ENCODE peak calls at places on chromosomes 7 and 10, in nine cellular contexts. S is transverse colon, W is GM23338, K is breast epithelium, X is ovary, U is upper lobe of right lung, Z is heart left ventricle, F is cardiac muscle cell, A is lower lobe of right lung. I is an unnamed sample.

GRCh38 chr10:5344746-5345145 is 20.0 kb upstream of the UCN3 start:
- DNase-seq in S (no peak), W (no peak), K (no peak), X (no peak), U (no peak), Z (no peak), F (no peak), A (no peak), I (no peak)

GRCh38 chr7:2883101-2883500 is 39.0 kb upstream of the GNA12 start:
- DNase-seq in S (no peak), W (no peak), K (no peak), X (no peak), U (no peak), Z (no peak), F (no peak), A (no peak), I (no peak)

GRCh38 chr7:29478687-29479086 is 84.9 kb upstream of the PRR15 start:
- DNase-seq in S (no peak), W (no peak), K (no peak), X (no peak), U (no peak), Z (no peak), F (no peak), A (no peak), I (no peak)

GRCh38 chr7:100728196-100728595 is 5.2 kb upstream of the ZAN start:
- DNase-seq in S (no peak), W (no peak), K (no peak), X (no peak), U (no peak), Z (no peak), F (no peak), A (no peak), I (no peak)

GRCh38 chr10:92559051-92559450 is 14.8 kb downstream of the IDE start:
- DNase-seq in S (no peak), W (no peak), K (no peak), X (no peak), U (no peak), Z (no peak), F (no peak), A (no peak), I (no peak)

GRCh38 chr10:133075346-133076137 is 12.2 kb upstream of the ADGRA1 start:
- DNase-seq in S (no peak), W (no peak), K (no peak), X (no peak), U (no peak), Z (no peak), F (no peak), A (no peak), I (no peak)

GRCh38 chr10:103513383-103514060 is 20.0 kb downstream of the NEURL1 start:
- DNase-seq in S (no peak), W (no peak), K (no peak), X (peak; percentile 43), U (peak; percentile 38), Z (no peak), F (no peak), A (no peak), I (no peak)

GRCh38 chr10:1009071-1009494 is 16.6 kb downstream of the IDI2 start:
- DNase-seq in S (no peak), W (no peak), K (no peak), X (no peak), U (no peak), Z (no peak), F (no peak), A (no peak), I (no peak)

GRCh38 chr10:119658274-119658673 is 7.1 kb downstream of the BAG3 start:
- DNase-seq in S (peak; percentile 70), W (peak; percentile 37), K (peak; percentile 74), X (peak; percentile 86), U (peak; percentile 90), Z (peak; percentile 63), F (peak; percentile 90), A (peak; percentile 83), I (no peak)

GRCh38 chr7:24728503-24729364 is 28.5 kb downstream of the GSDME start:
- DNase-seq in S (no peak), W (no peak), K (peak; percentile 14), X (no peak), U (no peak), Z (no peak), F (peak; percentile 63), A (no peak), I (no peak)

GRCh38 chr7:36157506-36158320 is 4.7 kb downstream of the EEPD1 start:
- DNase-seq in S (no peak), W (no peak), K (no peak), X (no peak), U (no peak), Z (no peak), F (no peak), A (no peak), I (no peak)

GRCh38 chr10:79320785-79321493 is 26.3 kb upstream of the PPIF start:
- DNase-seq in S (no peak), W (no peak), K (no peak), X (no peak), U (no peak), Z (no peak), F (peak; percentile 65), A (peak; percentile 39), I (no peak)

GRCh38 chr7:111855161-111855841 is 293.0 kb upstream of the IMMP2L start:
- DNase-seq in S (peak; percentile 53), W (peak; percentile 77), K (no peak), X (no peak), U (no peak), Z (no peak), F (peak; percentile 86), A (no peak), I (no peak)

GRCh38 chr7:130322615-130323014 is 22.0 kb upstream of the CPA5 start:
- DNase-seq in S (no peak), W (no peak), K (peak; percentile 55), X (no peak), U (no peak), Z (no peak), F (no peak), A (no peak), I (no peak)

GRCh38 chr7:104010052-104010909 is 20.8 kb upstream of the RELN start:
- DNase-seq in S (no peak), W (no peak), K (no peak), X (no peak), U (no peak), Z (no peak), F (no peak), A (no peak), I (no peak)

GRCh38 chr7:144565586-144565985 is 162.1 kb upstream of the NOBOX start:
- DNase-seq in S (no peak), W (peak; percentile 12), K (no peak), X (no peak), U (no peak), Z (no peak), F (no peak), A (no peak), I (no peak)

GRCh38 chr7:82164813-82165212 is 278.8 kb downstream of the CACNA2D1 start:
- DNase-seq in S (no peak), W (peak; percentile 33), K (no peak), X (no peak), U (no peak), Z (peak; percentile 15), F (peak; percentile 85), A (no peak), I (no peak)

GRCh38 chr10:30819306-30820190 is 190.0 kb upstream of the LYZL2 start:
- DNase-seq in S (no peak), W (no peak), K (no peak), X (no peak), U (no peak), Z (no peak), F (peak; percentile 72), A (no peak), I (no peak)

GRCh38 chr10:91576096-91576545 is 56.8 kb downstream of the PPP1R3C start:
- DNase-seq in S (no peak), W (no peak), K (no peak), X (no peak), U (no peak), Z (no peak), F (no peak), A (no peak), I (no peak)

GRCh38 chr7:106071356-106071998 is 40.6 kb downstream of the SYPL1 start:
- DNase-seq in S (peak; percentile 68), W (no peak), K (peak; percentile 77), X (no peak), U (peak; percentile 70), Z (no peak), F (peak; percentile 35), A (peak; percentile 62), I (peak; percentile 42)

DNA sequence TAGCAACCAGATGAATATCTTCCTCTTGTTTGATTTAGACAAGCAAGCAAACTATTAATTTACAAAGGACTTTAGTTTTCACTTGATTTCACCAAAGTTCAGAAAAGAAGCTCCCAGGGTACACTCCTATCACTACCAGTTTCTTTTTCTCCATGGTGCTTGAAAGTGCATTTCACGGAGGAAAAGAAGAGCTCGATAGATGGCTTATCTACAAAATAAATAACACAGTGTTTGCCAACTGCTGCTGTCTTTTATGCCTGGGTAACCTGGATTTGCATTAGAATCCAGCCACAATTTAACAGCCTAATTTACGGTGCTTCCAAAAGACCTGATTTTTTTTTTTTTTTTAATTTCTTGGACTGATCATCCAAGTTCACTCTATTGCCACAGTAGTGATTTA is 275.7 kb downstream of the GPR37 start:
- DNase-seq in S (no peak), W (peak; percentile 9), K (no peak), X (no peak), U (no peak), Z (no peak), F (no peak), A (no peak), I (no peak)
- H3K4me3 ChIP-seq in S (no peak overlapping the region), W (no peak overlapping the region), K (no peak overlapping the region), X (no peak overlapping the region), U (no peak overlapping the region), Z (no peak overlapping the region), F (no peak overlapping the region), A (no peak overlapping the region), I (no peak overlapping the region)

GRCh38 chr10:68981074-68981473 is 7.5 kb upstream of the KIFBP start:
- DNase-seq in S (no peak), W (peak; percentile 44), K (no peak), X (no peak), U (no peak), Z (no peak), F (peak; percentile 19), A (no peak), I (no peak)
- TF ChIP-seq CTCF in S (no peak), W (peak; percentile 51), K (peak; percentile 14), X (no peak), U (peak; percentile 6), Z (no peak), F (peak; percentile 28), A (no peak), I (no peak)

DNA sequence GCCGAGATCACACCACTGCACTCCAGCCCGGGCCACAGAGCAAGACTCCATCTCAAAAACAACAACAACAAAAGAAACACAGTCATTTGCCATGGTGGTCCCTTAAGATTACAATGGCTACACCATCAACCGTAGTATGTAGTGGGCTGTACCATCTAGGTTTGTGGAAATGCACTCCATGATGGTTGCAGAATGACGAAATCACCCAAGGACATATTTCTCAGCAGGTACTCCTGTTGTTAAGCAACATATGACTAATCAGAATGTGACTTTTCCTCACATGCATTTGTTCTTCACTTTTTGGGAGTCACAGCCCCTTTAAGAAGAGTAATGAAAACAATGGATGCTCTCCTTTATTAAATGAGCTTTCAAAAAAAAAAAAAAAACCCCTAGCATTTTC is 11.0 kb downstream of the SVIL start:
- DNase-seq in S (no peak), W (no peak), K (no peak), X (no peak), U (no peak), Z (no peak), F (peak; percentile 26), A (no peak), I (no peak)
- H3K4me1 ChIP-seq in S (peaks cover 33% of the 10 kb centered on the region), W (peaks cover 13% of the 10 kb centered on the region), K (no peaks in the 10 kb centered on the region), X (peaks cover 23% of the 10 kb centered on the region), U (peaks cover 22% of the 10 kb centered on the region), Z (peaks cover 25% of the 10 kb centered on the region), F (peaks cover 50% of the 10 kb centered on the region), A (peaks cover 27% of the 10 kb centered on the region), I (no peaks in the 10 kb centered on the region)

GRCh38 chr7:97858221-97858620 is 14.0 kb downstream of the ASNS start:
- DNase-seq in S (no peak), W (no peak), K (no peak), X (no peak), U (no peak), Z (no peak), F (no peak), A (no peak), I (no peak)
- H3K4me3 ChIP-seq in S (no peak overlapping the region), W (no peak overlapping the region), K (no peak overlapping the region), X (no peak overlapping the region), U (no peak overlapping the region), Z (no peak overlapping the region), F (no peak overlapping the region), A (no peak overlapping the region), I (no peak overlapping the region)